ENCODE peak calls at places on chromosomes 2 and 18, in eight cellular contexts. One of them, this sample, is unnamed.

GRCh38 chr18:58394607-58395425 is 234.1 kb downstream of the ALPK2 start:
- DNase-seq in neural crest cell: no peak
- DNase-seq in posterior vena cava: no peak
- DNase-seq in activated T-cell treated with anti-CD3 and anti-CD28 coated beads for 1 hour: no peak
- DNase-seq in MV-4-11: no peak
- DNase-seq in GM03348: no peak
- DNase-seq in astrocyte of the spinal cord: no peak
- DNase-seq in heart right ventricle: no peak
- DNase-seq in this sample: peak

GRCh38 chr18:49666045-49666444 is 104.2 kb downstream of the LIPG start:
- DNase-seq in activated T-cell treated with anti-CD3 and anti-CD28 coated beads for 1 hour: no peak
- DNase-seq in heart right ventricle: no peak
- DNase-seq in neural crest cell: no peak
- DNase-seq in astrocyte of the spinal cord: peak
- DNase-seq in posterior vena cava: no peak
- DNase-seq in GM03348: peak
- DNase-seq in MV-4-11: peak
- DNase-seq in this sample: peak

GRCh38 chr2:71453404-71454220 is at the start of gene DYSF:
- DNase-seq in astrocyte of the spinal cord: peak
- DNase-seq in MV-4-11: no peak
- DNase-seq in posterior vena cava: peak
- DNase-seq in heart right ventricle: peak
- DNase-seq in neural crest cell: no peak
- DNase-seq in activated T-cell treated with anti-CD3 and anti-CD28 coated beads for 1 hour: no peak
- DNase-seq in GM03348: peak
- DNase-seq in this sample: no peak

GRCh38 chr2:150681120-150681796 is 193.8 kb upstream of the RND3 start:
- DNase-seq in neural crest cell: no peak
- DNase-seq in MV-4-11: peak
- DNase-seq in posterior vena cava: no peak
- DNase-seq in heart right ventricle: no peak
- DNase-seq in astrocyte of the spinal cord: peak
- DNase-seq in GM03348: peak
- DNase-seq in activated T-cell treated with anti-CD3 and anti-CD28 coated beads for 1 hour: no peak
- DNase-seq in this sample: peak

GRCh38 chr2:173434729-173435345 is 80.2 kb downstream of the CDCA7 start:
- DNase-seq in GM03348: no peak
- DNase-seq in posterior vena cava: no peak
- DNase-seq in MV-4-11: no peak
- DNase-seq in heart right ventricle: no peak
- DNase-seq in neural crest cell: no peak
- DNase-seq in activated T-cell treated with anti-CD3 and anti-CD28 coated beads for 1 hour: no peak
- DNase-seq in astrocyte of the spinal cord: no peak
- DNase-seq in this sample: no peak

GRCh38 chr2:102027036-102027702 is 35.4 kb downstream of the IL1R2 start:
- DNase-seq in MV-4-11: no peak
- DNase-seq in heart right ventricle: no peak
- DNase-seq in posterior vena cava: no peak
- DNase-seq in astrocyte of the spinal cord: peak
- DNase-seq in activated T-cell treated with anti-CD3 and anti-CD28 coated beads for 1 hour: no peak
- DNase-seq in neural crest cell: no peak
- DNase-seq in GM03348: peak
- DNase-seq in this sample: peak

GRCh38 chr18:41881285-41881684 is 73.7 kb upstream of the PIK3C3 start:
- DNase-seq in neural crest cell: no peak
- DNase-seq in activated T-cell treated with anti-CD3 and anti-CD28 coated beads for 1 hour: no peak
- DNase-seq in astrocyte of the spinal cord: peak
- DNase-seq in posterior vena cava: no peak
- DNase-seq in GM03348: peak
- DNase-seq in MV-4-11: no peak
- DNase-seq in heart right ventricle: no peak
- DNase-seq in this sample: peak

GRCh38 chr2:181426687-181427086 is 30.5 kb upstream of the ITGA4 start:
- DNase-seq in astrocyte of the spinal cord: no peak
- DNase-seq in MV-4-11: no peak
- DNase-seq in posterior vena cava: no peak
- DNase-seq in GM03348: no peak
- DNase-seq in heart right ventricle: no peak
- DNase-seq in activated T-cell treated with anti-CD3 and anti-CD28 coated beads for 1 hour: no peak
- DNase-seq in neural crest cell: no peak
- DNase-seq in this sample: no peak

GRCh38 chr2:106996136-106996769 is 110.3 kb upstream of the ST6GAL2 start:
- DNase-seq in activated T-cell treated with anti-CD3 and anti-CD28 coated beads for 1 hour: no peak
- DNase-seq in MV-4-11: no peak
- DNase-seq in posterior vena cava: no peak
- DNase-seq in neural crest cell: no peak
- DNase-seq in astrocyte of the spinal cord: no peak
- DNase-seq in heart right ventricle: no peak
- DNase-seq in GM03348: no peak
- DNase-seq in this sample: no peak

GRCh38 chr2:88654714-88655113 is 27.4 kb upstream of the EIF2AK3 start:
- DNase-seq in MV-4-11: no peak
- DNase-seq in heart right ventricle: no peak
- DNase-seq in astrocyte of the spinal cord: peak
- DNase-seq in posterior vena cava: no peak
- DNase-seq in neural crest cell: no peak
- DNase-seq in activated T-cell treated with anti-CD3 and anti-CD28 coated beads for 1 hour: no peak
- DNase-seq in GM03348: no peak
- DNase-seq in this sample: no peak

GRCh38 chr2:10284108-10284870 is 18.4 kb upstream of the HPCAL1 start:
- DNase-seq in activated T-cell treated with anti-CD3 and anti-CD28 coated beads for 1 hour: no peak
- DNase-seq in astrocyte of the spinal cord: no peak
- DNase-seq in posterior vena cava: peak
- DNase-seq in heart right ventricle: no peak
- DNase-seq in MV-4-11: no peak
- DNase-seq in neural crest cell: no peak
- DNase-seq in GM03348: no peak
- DNase-seq in this sample: no peak

GRCh38 chr2:644871-645270 is 32.3 kb downstream of the TMEM18 start:
- DNase-seq in GM03348: no peak
- DNase-seq in activated T-cell treated with anti-CD3 and anti-CD28 coated beads for 1 hour: no peak
- DNase-seq in neural crest cell: no peak
- DNase-seq in MV-4-11: no peak
- DNase-seq in heart right ventricle: no peak
- DNase-seq in astrocyte of the spinal cord: no peak
- DNase-seq in posterior vena cava: no peak
- DNase-seq in this sample: no peak

GRCh38 chr2:132815522-132815921 is 145.5 kb upstream of the LYPD1 start:
- DNase-seq in neural crest cell: no peak
- DNase-seq in astrocyte of the spinal cord: peak
- DNase-seq in MV-4-11: no peak
- DNase-seq in posterior vena cava: no peak
- DNase-seq in heart right ventricle: no peak
- DNase-seq in GM03348: peak
- DNase-seq in activated T-cell treated with anti-CD3 and anti-CD28 coated beads for 1 hour: no peak
- DNase-seq in this sample: peak

GRCh38 chr2:129035992-129036391 is 717.3 kb upstream of the HS6ST1 start:
- DNase-seq in MV-4-11: no peak
- DNase-seq in heart right ventricle: no peak
- DNase-seq in posterior vena cava: no peak
- DNase-seq in astrocyte of the spinal cord: no peak
- DNase-seq in GM03348: no peak
- DNase-seq in activated T-cell treated with anti-CD3 and anti-CD28 coated beads for 1 hour: no peak
- DNase-seq in neural crest cell: no peak
- DNase-seq in this sample: no peak

GRCh38 chr18:61731693-61732376 is 161.0 kb downstream of the RNF152 start:
- DNase-seq in GM03348: peak
- DNase-seq in astrocyte of the spinal cord: no peak
- DNase-seq in MV-4-11: no peak
- DNase-seq in posterior vena cava: no peak
- DNase-seq in neural crest cell: no peak
- DNase-seq in activated T-cell treated with anti-CD3 and anti-CD28 coated beads for 1 hour: no peak
- DNase-seq in heart right ventricle: no peak
- DNase-seq in this sample: no peak

GRCh38 chr2:142218471-142218870 is 87.7 kb upstream of the LRP1B start:
- DNase-seq in GM03348: no peak
- DNase-seq in neural crest cell: no peak
- DNase-seq in astrocyte of the spinal cord: peak
- DNase-seq in activated T-cell treated with anti-CD3 and anti-CD28 coated beads for 1 hour: no peak
- DNase-seq in heart right ventricle: no peak
- DNase-seq in MV-4-11: no peak
- DNase-seq in posterior vena cava: no peak
- DNase-seq in this sample: peak

GRCh38 chr2:199465988-199466703 is 8.4 kb upstream of the SATB2 start:
- DNase-seq in heart right ventricle: no peak
- DNase-seq in GM03348: no peak
- DNase-seq in MV-4-11: no peak
- DNase-seq in astrocyte of the spinal cord: no peak
- DNase-seq in activated T-cell treated with anti-CD3 and anti-CD28 coated beads for 1 hour: no peak
- DNase-seq in neural crest cell: no peak
- DNase-seq in posterior vena cava: no peak
- DNase-seq in this sample: no peak

GRCh38 chr2:74690571-74690970 is 36.5 kb downstream of the SEMA4F start:
- DNase-seq in heart right ventricle: no peak
- DNase-seq in MV-4-11: peak
- DNase-seq in posterior vena cava: no peak
- DNase-seq in GM03348: peak
- DNase-seq in activated T-cell treated with anti-CD3 and anti-CD28 coated beads for 1 hour: no peak
- DNase-seq in neural crest cell: peak
- DNase-seq in astrocyte of the spinal cord: peak
- DNase-seq in this sample: peak

GRCh38 chr2:54872783-54873182 is 149.3 kb downstream of the EML6 start:
- DNase-seq in heart right ventricle: no peak
- DNase-seq in astrocyte of the spinal cord: no peak
- DNase-seq in activated T-cell treated with anti-CD3 and anti-CD28 coated beads for 1 hour: no peak
- DNase-seq in neural crest cell: no peak
- DNase-seq in MV-4-11: no peak
- DNase-seq in GM03348: no peak
- DNase-seq in posterior vena cava: no peak
- DNase-seq in this sample: no peak

This sample was measured in renal cortical epithelial cell.